ENCODE peak calls at places on chromosomes 5 and 9, in eight cellular contexts. Q, W, K, T, H, F, S and N are unnamed samples.

GRCh38 chr9:116859763-116860162 is 172.7 kb downstream of the TRIM32 start:
- DNase-seq in Q (no peak), W (no peak), K (no peak), T (peak), H (no peak), F (no peak), S (no peak), N (no peak)

GRCh38 chr9:91211414-91211813 is 150.3 kb downstream of the AUH start:
- DNase-seq in Q (no peak), W (no peak), K (no peak), T (no peak), H (no peak), F (no peak), S (no peak), N (no peak)

GRCh38 chr5:79974896-79975295 is 16.2 kb downstream of the MTX3 start:
- DNase-seq in Q (no peak), W (peak), K (peak), T (no peak), H (no peak), F (peak), S (no peak), N (no peak)

GRCh38 chr9:74543145-74543544 is 46.0 kb downstream of the RORB start:
- DNase-seq in Q (no peak), W (no peak), K (no peak), T (no peak), H (no peak), F (no peak), S (no peak), N (no peak)

GRCh38 chr5:51621156-51621555 is 237.9 kb downstream of the ISL1 start:
- DNase-seq in Q (no peak), W (no peak), K (no peak), T (no peak), H (no peak), F (no peak), S (no peak), N (no peak)

GRCh38 chr5:84213212-84213611 is 171.5 kb downstream of the EDIL3 start:
- DNase-seq in Q (no peak), W (no peak), K (no peak), T (no peak), H (no peak), F (no peak), S (no peak), N (no peak)

GRCh38 chr5:78008356-78008967 is 232.3 kb upstream of the TBCA start:
- DNase-seq in Q (peak), W (peak), K (peak), T (no peak), H (no peak), F (peak), S (no peak), N (peak)

GRCh38 chr5:88818296-88818695 is 64.7 kb downstream of the MEF2C start:
- DNase-seq in Q (no peak), W (no peak), K (no peak), T (no peak), H (no peak), F (no peak), S (no peak), N (no peak)

GRCh38 chr9:136084191-136084944 is 10.7 kb downstream of the NACC2 start:
- DNase-seq in Q (no peak), W (no peak), K (no peak), T (no peak), H (no peak), F (no peak), S (no peak), N (no peak)

GRCh38 chr5:40680741-40681350 is 1.1 kb downstream of the PTGER4 start:
- DNase-seq in Q (peak), W (peak), K (peak), T (no peak), H (peak), F (no peak), S (peak), N (no peak)

GRCh38 chr5:9774472-9775079 is 144.4 kb upstream of the TAS2R1 start:
- DNase-seq in Q (no peak), W (no peak), K (peak), T (no peak), H (no peak), F (peak), S (no peak), N (no peak)

GRCh38 chr5:78162253-78162862 is 132.1 kb downstream of the AP3B1 start:
- DNase-seq in Q (peak), W (peak), K (peak), T (no peak), H (no peak), F (peak), S (no peak), N (peak)

GRCh38 chr5:77449277-77449676 is 42.8 kb downstream of the WDR41 start:
- DNase-seq in Q (no peak), W (no peak), K (no peak), T (no peak), H (no peak), F (no peak), S (no peak), N (no peak)

GRCh38 chr9:4327504-4328191 is 27.8 kb upstream of the GLIS3 start:
- DNase-seq in Q (peak), W (peak), K (peak), T (no peak), H (no peak), F (peak), S (no peak), N (no peak)

GRCh38 chr9:120702075-120702474 is 12.2 kb downstream of the MEGF9 start:
- DNase-seq in Q (no peak), W (no peak), K (no peak), T (no peak), H (no peak), F (peak), S (no peak), N (no peak)

GRCh38 chr5:71882826-71883744 is 164.0 kb downstream of the CARTPT start:
- DNase-seq in Q (no peak), W (no peak), K (no peak), T (peak), H (no peak), F (peak), S (no peak), N (no peak)

GRCh38 chr5:96936431-96937221 is 746 bp downstream of the LNPEP start:
- DNase-seq in Q (peak), W (peak), K (peak), T (no peak), H (peak), F (peak), S (peak), N (peak)

GRCh38 chr5:69451941-69452652 is 37.2 kb downstream of the MARVELD2 start:
- DNase-seq in Q (no peak), W (no peak), K (no peak), T (no peak), H (no peak), F (no peak), S (no peak), N (no peak)

GRCh38 chr9:135048758-135049284 is 38.6 kb upstream of the OLFM1 start:
- DNase-seq in Q (no peak), W (no peak), K (no peak), T (no peak), H (no peak), F (no peak), S (no peak), N (no peak)

GRCh38 chr5:9421823-9422354 is 124.0 kb downstream of the SEMA5A start:
- DNase-seq in Q (no peak), W (no peak), K (no peak), T (no peak), H (no peak), F (no peak), S (no peak), N (no peak)

GRCh38 chr5:56585466-56585865 is 229.9 kb upstream of the MAP3K1 start:
- DNase-seq in Q (peak), W (no peak), K (no peak), T (no peak), H (no peak), F (peak), S (no peak), N (no peak)

GRCh38 chr9:131781069-131781468 is 41.2 kb upstream of the RAPGEF1 start:
- DNase-seq in Q (no peak), W (no peak), K (no peak), T (no peak), H (no peak), F (no peak), S (no peak), N (no peak)